ENCODE peak calls at places on chromosomes 11 and 22, in five cellular contexts. One of them, this sample, is unnamed.

GRCh38 chr11:88384678-88385015 is 47.1 kb upstream of the CTSC start:
- DNase-seq in A673: no peak
- DNase-seq in mammary epithelial cell: peak; percentile 49
- DNase-seq in lung: no peak
- DNase-seq in CD8-positive, alpha-beta T cell: no peak
- DNase-seq in this sample: no peak

GRCh38 chr22:29092243-29092642 is 19.4 kb downstream of the KREMEN1 start:
- DNase-seq in mammary epithelial cell: no peak
- DNase-seq in CD8-positive, alpha-beta T cell: no peak
- DNase-seq in A673: no peak
- DNase-seq in lung: no peak
- DNase-seq in this sample: no peak

GRCh38 chr11:18853086-18853720 is 61.6 kb upstream of the PTPN5 start:
- DNase-seq in A673: peak; percentile 11
- DNase-seq in mammary epithelial cell: peak; percentile 41
- DNase-seq in CD8-positive, alpha-beta T cell: no peak
- DNase-seq in lung: no peak
- DNase-seq in this sample: peak; percentile 13

GRCh38 chr11:75312346-75312745 is 39.1 kb downstream of the ARRB1 start:
- DNase-seq in lung: no peak
- DNase-seq in mammary epithelial cell: no peak
- DNase-seq in A673: no peak
- DNase-seq in CD8-positive, alpha-beta T cell: no peak
- DNase-seq in this sample: no peak

GRCh38 chr22:35422936-35423335 is 23.0 kb downstream of the MCM5 start:
- DNase-seq in CD8-positive, alpha-beta T cell: no peak
- DNase-seq in lung: no peak
- DNase-seq in A673: no peak
- DNase-seq in mammary epithelial cell: no peak
- DNase-seq in this sample: no peak

GRCh38 chr22:36636916-36637315 is 66.6 kb downstream of the CACNG2 start:
- DNase-seq in CD8-positive, alpha-beta T cell: no peak
- DNase-seq in lung: no peak
- DNase-seq in mammary epithelial cell: no peak
- DNase-seq in A673: no peak
- DNase-seq in this sample: no peak

GRCh38 chr11:91173701-91174100 is 950.9 kb upstream of the CHORDC1 start:
- DNase-seq in A673: no peak
- DNase-seq in CD8-positive, alpha-beta T cell: no peak
- DNase-seq in mammary epithelial cell: peak; percentile 65
- DNase-seq in lung: no peak
- DNase-seq in this sample: no peak

GRCh38 chr11:57240757-57241156 is 3.7 kb upstream of the APLNR start:
- DNase-seq in CD8-positive, alpha-beta T cell: no peak
- DNase-seq in mammary epithelial cell: no peak
- DNase-seq in lung: no peak
- DNase-seq in A673: no peak
- DNase-seq in this sample: peak; percentile 85

GRCh38 chr11:62024975-62025374 is 57.5 kb upstream of the FTH1 start:
- DNase-seq in mammary epithelial cell: no peak
- DNase-seq in CD8-positive, alpha-beta T cell: no peak
- DNase-seq in A673: no peak
- DNase-seq in lung: no peak
- DNase-seq in this sample: no peak

GRCh38 chr11:128766687-128767086 is 72.8 kb downstream of the FLI1 start:
- DNase-seq in mammary epithelial cell: no peak
- DNase-seq in A673: no peak
- DNase-seq in CD8-positive, alpha-beta T cell: no peak
- DNase-seq in lung: no peak
- DNase-seq in this sample: no peak

GRCh38 chr11:6622261-6623171 is 3.3 kb upstream of the TPP1 start:
- DNase-seq in mammary epithelial cell: no peak
- DNase-seq in lung: no peak
- DNase-seq in A673: no peak
- DNase-seq in CD8-positive, alpha-beta T cell: no peak
- DNase-seq in this sample: no peak

GRCh38 chr11:69377029-69377952 is 83.3 kb downstream of the MYEOV start:
- DNase-seq in CD8-positive, alpha-beta T cell: no peak
- DNase-seq in lung: no peak
- DNase-seq in A673: peak; percentile 44
- DNase-seq in mammary epithelial cell: peak; percentile 96
- DNase-seq in this sample: no peak

GRCh38 chr11:85685820-85686459 is at the start of gene CCDC89:
- DNase-seq in lung: peak; percentile 52
- DNase-seq in CD8-positive, alpha-beta T cell: no peak
- DNase-seq in mammary epithelial cell: no peak
- DNase-seq in A673: peak; percentile 79
- DNase-seq in this sample: no peak

GRCh38 chr11:124874571-124875255 is 9.5 kb downstream of the ROBO3 start:
- DNase-seq in lung: no peak
- DNase-seq in mammary epithelial cell: no peak
- DNase-seq in A673: no peak
- DNase-seq in CD8-positive, alpha-beta T cell: peak; percentile 46
- DNase-seq in this sample: no peak

GRCh38 chr11:123654566-123655081 is at the start of gene SCN3B:
- DNase-seq in A673: peak; percentile 91
- DNase-seq in CD8-positive, alpha-beta T cell: no peak
- DNase-seq in mammary epithelial cell: peak; percentile 67
- DNase-seq in lung: peak; percentile 51
- DNase-seq in this sample: peak; percentile 95
- TF ChIP-seq CTCF in A673: no peak
- TF ChIP-seq CTCF in CD8-positive, alpha-beta T cell: no peak
- TF ChIP-seq CTCF in mammary epithelial cell: no peak
- TF ChIP-seq CTCF in lung: no peak
- TF ChIP-seq CTCF in this sample: no peak

GRCh38 chr22:39612811-39613548 is 42.4 kb downstream of the CACNA1I start:
- DNase-seq in mammary epithelial cell: no peak
- DNase-seq in lung: no peak
- DNase-seq in A673: no peak
- DNase-seq in CD8-positive, alpha-beta T cell: no peak
- DNase-seq in this sample: no peak
- H3K27me3 ChIP-seq in mammary epithelial cell: peaks cover 4% of the 10 kb centered on the region
- H3K27me3 ChIP-seq in lung: peaks cover 3% of the 10 kb centered on the region
- H3K27me3 ChIP-seq in A673: no peaks in the 10 kb centered on the region
- H3K27me3 ChIP-seq in CD8-positive, alpha-beta T cell: no peaks in the 10 kb centered on the region
- H3K27me3 ChIP-seq in this sample: no peaks in the 10 kb centered on the region

GRCh38 chr22:26589367-26589844 is 526 bp downstream of the TPST2 start:
- DNase-seq in lung: peak; percentile 35
- DNase-seq in mammary epithelial cell: no peak
- DNase-seq in CD8-positive, alpha-beta T cell: peak; percentile 65
- DNase-seq in A673: peak; percentile 18
- DNase-seq in this sample: no peak
- H3K27ac ChIP-seq in lung: peak overlapping the region; percentile 91
- H3K27ac ChIP-seq in mammary epithelial cell: peak overlapping the region; percentile 47
- H3K27ac ChIP-seq in CD8-positive, alpha-beta T cell: peak overlapping the region; percentile 75
- H3K27ac ChIP-seq in A673: peak overlapping the region; percentile 70
- H3K27ac ChIP-seq in this sample: no peak overlapping the region

DNA sequence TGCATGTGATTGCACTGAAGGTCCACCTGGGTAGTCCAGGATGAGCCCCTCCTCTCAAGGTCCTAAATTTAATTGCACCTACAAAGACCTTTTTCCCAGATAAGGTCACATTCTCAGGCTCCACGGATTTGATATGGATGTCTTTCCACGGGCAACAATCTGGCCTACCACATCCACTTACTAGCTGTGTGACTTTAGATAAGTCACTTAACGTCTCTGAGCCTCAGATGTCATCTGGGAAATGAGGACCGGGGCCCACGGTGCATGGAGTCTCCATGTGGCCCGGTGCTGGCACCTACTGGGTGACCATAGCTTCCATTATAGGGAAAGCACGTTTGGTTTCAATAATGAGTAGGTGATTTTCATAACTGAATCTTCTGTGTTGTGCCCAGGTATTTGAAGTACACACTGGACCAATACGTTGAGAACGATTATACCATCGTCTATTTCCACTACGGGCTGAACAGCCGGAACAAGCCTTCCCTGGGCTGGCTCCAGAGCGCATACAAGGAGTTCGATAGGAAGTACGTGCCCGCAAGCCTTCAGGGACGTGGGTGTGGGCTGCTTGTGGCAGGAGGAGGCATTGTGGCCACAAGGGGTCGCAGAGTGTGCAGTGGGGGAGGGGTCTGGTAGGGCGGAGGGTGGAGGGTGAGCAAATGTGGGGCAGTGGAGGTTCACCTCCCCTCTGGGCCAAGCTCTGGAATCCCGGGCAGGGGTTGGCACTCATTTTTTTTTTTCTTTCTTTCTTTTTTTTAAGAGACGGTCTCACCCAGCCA is 55.7 kb downstream of the ARHGAP8 start:
- DNase-seq in CD8-positive, alpha-beta T cell: no peak
- DNase-seq in lung: no peak
- DNase-seq in mammary epithelial cell: no peak
- DNase-seq in A673: peak; percentile 30
- DNase-seq in this sample: peak; percentile 61
- TF ChIP-seq CTCF in CD8-positive, alpha-beta T cell: no peak
- TF ChIP-seq CTCF in lung: no peak
- TF ChIP-seq CTCF in mammary epithelial cell: peak; percentile 9
- TF ChIP-seq CTCF in A673: peak; percentile 50
- TF ChIP-seq CTCF in this sample: peak; percentile 70

DNA sequence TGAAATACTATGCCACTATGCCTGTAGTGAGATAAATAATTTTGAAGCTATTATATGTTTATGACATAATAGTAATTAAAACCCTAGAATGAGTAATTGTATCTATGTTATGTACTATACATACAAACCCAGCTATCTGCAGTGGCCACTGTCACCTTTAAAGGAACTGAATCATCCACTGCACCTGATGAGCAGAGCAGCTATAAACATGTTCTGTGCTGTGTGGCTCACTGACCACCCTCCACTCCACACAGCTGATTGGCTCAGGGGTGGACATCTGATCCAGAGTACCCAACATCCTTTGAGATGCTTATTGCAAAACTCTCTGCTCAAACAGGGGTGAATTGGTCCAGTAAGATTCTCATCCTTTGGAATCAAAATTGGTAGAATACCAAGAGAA is 19.2 kb upstream of the RRAS2 start:
- DNase-seq in CD8-positive, alpha-beta T cell: no peak
- DNase-seq in A673: no peak
- DNase-seq in lung: no peak
- DNase-seq in mammary epithelial cell: peak; percentile 53
- DNase-seq in this sample: no peak
- H3K27me3 ChIP-seq in CD8-positive, alpha-beta T cell: peaks cover 4% of the 10 kb centered on the region
- H3K27me3 ChIP-seq in A673: peaks cover 30% of the 10 kb centered on the region
- H3K27me3 ChIP-seq in lung: no peaks in the 10 kb centered on the region
- H3K27me3 ChIP-seq in mammary epithelial cell: no peaks in the 10 kb centered on the region
- H3K27me3 ChIP-seq in this sample: peaks cover 17% of the 10 kb centered on the region

DNA sequence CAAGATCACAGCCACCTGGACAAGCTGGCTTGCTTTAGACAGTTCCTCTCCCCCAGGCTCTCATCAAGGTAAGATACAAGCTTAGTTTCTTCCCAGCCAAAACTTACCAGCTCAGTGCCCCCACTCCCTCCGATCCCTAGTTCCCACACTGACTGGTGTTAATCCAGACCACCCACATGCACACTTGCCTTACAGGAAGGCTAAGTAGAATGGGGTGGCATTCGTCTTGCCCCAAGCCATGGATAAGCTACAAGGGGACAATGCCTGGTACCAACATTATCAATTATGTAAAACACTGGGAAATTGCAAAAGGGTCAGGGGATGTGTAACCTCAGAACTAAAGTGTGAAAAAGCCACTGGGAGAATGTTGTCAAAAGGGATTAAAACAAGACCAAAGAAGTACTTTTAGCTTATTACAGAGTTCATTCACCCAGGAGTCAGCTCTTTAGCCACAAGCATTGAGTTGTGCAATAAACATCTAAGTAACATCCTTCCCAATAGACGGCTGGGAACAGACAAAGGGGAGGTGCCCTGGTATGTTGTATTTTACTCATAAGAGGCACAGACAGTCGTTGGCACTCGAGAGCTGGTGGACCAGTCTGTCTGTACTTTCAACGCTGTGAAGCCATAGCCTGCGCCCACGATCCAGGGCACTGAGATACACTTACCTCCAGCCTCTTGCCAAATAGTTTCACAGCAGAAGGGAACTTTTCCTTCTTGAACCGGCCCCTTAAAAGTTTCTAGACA is 1.1 kb downstream of the DHCR7 start:
- DNase-seq in lung: peak; percentile 39
- DNase-seq in mammary epithelial cell: peak; percentile 83
- DNase-seq in CD8-positive, alpha-beta T cell: no peak
- DNase-seq in A673: peak; percentile 55
- DNase-seq in this sample: no peak
- H3K27ac ChIP-seq in lung: no peak overlapping the region
- H3K27ac ChIP-seq in mammary epithelial cell: peak overlapping the region; percentile 0
- H3K27ac ChIP-seq in CD8-positive, alpha-beta T cell: no peak overlapping the region
- H3K27ac ChIP-seq in A673: peak overlapping the region; percentile 85
- H3K27ac ChIP-seq in this sample: no peak overlapping the region

GRCh38 chr11:116653206-116653605 is 119.6 kb downstream of the BUD13 start:
- DNase-seq in CD8-positive, alpha-beta T cell: peak; percentile 13
- DNase-seq in A673: no peak
- DNase-seq in lung: no peak
- DNase-seq in mammary epithelial cell: no peak
- DNase-seq in this sample: no peak
- TF ChIP-seq CTCF in CD8-positive, alpha-beta T cell: no peak
- TF ChIP-seq CTCF in A673: no peak
- TF ChIP-seq CTCF in lung: no peak
- TF ChIP-seq CTCF in mammary epithelial cell: no peak
- TF ChIP-seq CTCF in this sample: no peak

DNA sequence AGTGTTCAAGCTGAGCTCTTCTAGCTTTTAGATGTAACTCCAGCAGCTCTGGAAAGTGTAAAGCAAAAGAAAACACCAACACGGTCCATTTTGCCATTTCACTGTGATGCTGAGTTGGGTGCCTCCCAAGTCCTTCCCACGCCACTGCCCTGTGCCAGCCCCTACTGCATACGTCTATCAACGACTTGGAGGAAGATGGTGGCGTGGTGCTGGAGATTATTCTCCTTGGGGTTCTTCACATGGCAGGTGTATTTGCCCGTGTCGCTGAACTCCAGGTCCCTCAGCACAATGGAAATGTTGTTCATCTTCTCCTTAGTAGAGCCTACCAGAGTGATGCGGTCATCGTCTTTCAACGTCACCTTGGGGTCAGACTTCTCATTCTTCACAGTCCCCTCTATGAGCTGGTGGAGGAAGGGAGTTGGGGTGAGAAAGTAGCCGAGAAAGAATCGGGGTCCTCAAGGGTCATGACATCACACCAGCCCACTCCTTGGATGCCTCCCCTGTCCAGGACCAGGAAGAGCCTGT is 8.9 kb downstream of the SCN4B start:
- DNase-seq in A673: no peak
- DNase-seq in lung: no peak
- DNase-seq in CD8-positive, alpha-beta T cell: no peak
- DNase-seq in mammary epithelial cell: no peak
- DNase-seq in this sample: no peak
- H3K27me3 ChIP-seq in A673: no peaks in the 10 kb centered on the region
- H3K27me3 ChIP-seq in lung: no peaks in the 10 kb centered on the region
- H3K27me3 ChIP-seq in CD8-positive, alpha-beta T cell: peaks cover 11% of the 10 kb centered on the region
- H3K27me3 ChIP-seq in mammary epithelial cell: no peaks in the 10 kb centered on the region
- H3K27me3 ChIP-seq in this sample: no peaks in the 10 kb centered on the region

GRCh38 chr22:46175631-46176030 is 25.3 kb downstream of the PPARA start:
- DNase-seq in CD8-positive, alpha-beta T cell: no peak
- DNase-seq in lung: no peak
- DNase-seq in A673: peak; percentile 17
- DNase-seq in mammary epithelial cell: peak; percentile 39
- DNase-seq in this sample: no peak
- H3K27ac ChIP-seq in CD8-positive, alpha-beta T cell: no peak overlapping the region
- H3K27ac ChIP-seq in lung: no peak overlapping the region
- H3K27ac ChIP-seq in A673: no peak overlapping the region
- H3K27ac ChIP-seq in mammary epithelial cell: no peak overlapping the region
- H3K27ac ChIP-seq in this sample: no peak overlapping the region